ENCODE peak calls at places on chromosomes 11 and 22, in four cellular contexts. One of them, this sample, is unnamed. For H3K4me1, the result is how much of the 10 kb centered on the place peaks cover.

GRCh38 chr11:33542921-33543320 is 157.7 kb downstream of the C11orf91 start:
- DNase-seq in tibial nerve: peak
- DNase-seq in body of pancreas: peak
- DNase-seq in CD8-positive, alpha-beta T cell: peak
- DNase-seq in this sample: no peak

GRCh38 chr11:69287968-69288882 is 5.7 kb upstream of the MYEOV start:
- DNase-seq in CD8-positive, alpha-beta T cell: no peak
- DNase-seq in tibial nerve: no peak
- DNase-seq in body of pancreas: no peak
- DNase-seq in this sample: no peak

GRCh38 chr11:2928605-2929510 is at the start of gene PHLDA2:
- DNase-seq in tibial nerve: no peak
- DNase-seq in CD8-positive, alpha-beta T cell: peak
- DNase-seq in body of pancreas: peak
- DNase-seq in this sample: peak

GRCh38 chr11:68974421-68975194 is 6.2 kb downstream of the MRGPRD start:
- DNase-seq in CD8-positive, alpha-beta T cell: no peak
- DNase-seq in body of pancreas: no peak
- DNase-seq in tibial nerve: no peak
- DNase-seq in this sample: no peak

GRCh38 chr11:43697679-43698078 is 17.1 kb downstream of the HSD17B12 start:
- DNase-seq in body of pancreas: no peak
- DNase-seq in CD8-positive, alpha-beta T cell: no peak
- DNase-seq in tibial nerve: no peak
- DNase-seq in this sample: no peak

GRCh38 chr22:24109649-24110048 is 71.6 kb upstream of the SUSD2 start:
- DNase-seq in body of pancreas: no peak
- DNase-seq in CD8-positive, alpha-beta T cell: no peak
- DNase-seq in tibial nerve: no peak
- DNase-seq in this sample: no peak

GRCh38 chr11:82458777-82459176 is 274.9 kb downstream of the FAM181B start:
- DNase-seq in tibial nerve: no peak
- DNase-seq in CD8-positive, alpha-beta T cell: no peak
- DNase-seq in body of pancreas: no peak
- DNase-seq in this sample: no peak

GRCh38 chr11:36333468-36333867 is 37.4 kb downstream of the PRR5L start:
- DNase-seq in body of pancreas: no peak
- DNase-seq in tibial nerve: no peak
- DNase-seq in CD8-positive, alpha-beta T cell: no peak
- DNase-seq in this sample: no peak

GRCh38 chr22:35642305-35642741 is 5.9 kb upstream of the APOL6 start:
- DNase-seq in body of pancreas: no peak
- DNase-seq in CD8-positive, alpha-beta T cell: no peak
- DNase-seq in tibial nerve: no peak
- DNase-seq in this sample: no peak

GRCh38 chr11:119340335-119341221 is at the start of gene C1QTNF5:
- DNase-seq in CD8-positive, alpha-beta T cell: no peak
- DNase-seq in tibial nerve: peak
- DNase-seq in body of pancreas: peak
- DNase-seq in this sample: no peak

GRCh38 chr11:71240865-71241691 is 11.3 kb downstream of the SHANK2 start:
- DNase-seq in CD8-positive, alpha-beta T cell: no peak
- DNase-seq in tibial nerve: peak
- DNase-seq in body of pancreas: peak
- DNase-seq in this sample: no peak

GRCh38 chr11:100676901-100677300 is 10.2 kb upstream of the ARHGAP42 start:
- DNase-seq in tibial nerve: no peak
- DNase-seq in body of pancreas: no peak
- DNase-seq in CD8-positive, alpha-beta T cell: no peak
- DNase-seq in this sample: no peak

GRCh38 chr11:3942956-3943497 is 87.6 kb downstream of the STIM1 start:
- DNase-seq in CD8-positive, alpha-beta T cell: no peak
- DNase-seq in tibial nerve: no peak
- DNase-seq in body of pancreas: no peak
- DNase-seq in this sample: no peak

GRCh38 chr22:23269441-23270211 is 89.3 kb downstream of the BCR start:
- DNase-seq in tibial nerve: no peak
- DNase-seq in body of pancreas: no peak
- DNase-seq in CD8-positive, alpha-beta T cell: no peak
- DNase-seq in this sample: no peak

GRCh38 chr11:47863189-47863892 is 15.2 kb upstream of the NUP160 start:
- DNase-seq in CD8-positive, alpha-beta T cell: no peak
- DNase-seq in body of pancreas: no peak
- DNase-seq in tibial nerve: no peak
- DNase-seq in this sample: no peak

GRCh38 chr11:131978351-131978750 is 607.9 kb downstream of the NTM start:
- DNase-seq in tibial nerve: no peak
- DNase-seq in CD8-positive, alpha-beta T cell: no peak
- DNase-seq in body of pancreas: no peak
- DNase-seq in this sample: no peak

GRCh38 chr11:78684377-78684776 is 109.7 kb upstream of the NARS2 start:
- DNase-seq in body of pancreas: no peak
- DNase-seq in CD8-positive, alpha-beta T cell: no peak
- DNase-seq in tibial nerve: no peak
- DNase-seq in this sample: no peak

GRCh38 chr11:114318361-114318760 is 22.2 kb downstream of the NNMT start:
- DNase-seq in tibial nerve: no peak
- DNase-seq in body of pancreas: no peak
- DNase-seq in CD8-positive, alpha-beta T cell: no peak
- DNase-seq in this sample: no peak

GRCh38 chr22:35555351-35555915 is 14.8 kb downstream of the RASD2 start:
- DNase-seq in tibial nerve: no peak
- DNase-seq in CD8-positive, alpha-beta T cell: no peak
- DNase-seq in body of pancreas: no peak
- DNase-seq in this sample: no peak

GRCh38 chr22:48951836-48952235 is 875.8 kb downstream of the BRD1 start:
- DNase-seq in CD8-positive, alpha-beta T cell: no peak
- DNase-seq in tibial nerve: no peak
- DNase-seq in body of pancreas: no peak
- DNase-seq in this sample: no peak

GRCh38 chr22:24011735-24012068 is 598 bp downstream of the CABIN1 start:
- DNase-seq in tibial nerve: no peak
- DNase-seq in body of pancreas: peak
- DNase-seq in CD8-positive, alpha-beta T cell: no peak
- DNase-seq in this sample: no peak

GRCh38 chr11:3849297-3849874 is 6.1 kb upstream of the STIM1 start:
- DNase-seq in body of pancreas: peak
- DNase-seq in tibial nerve: no peak
- DNase-seq in CD8-positive, alpha-beta T cell: peak
- DNase-seq in this sample: peak

GRCh38 chr11:120964857-120965256 is 59.0 kb upstream of the TBCEL start:
- DNase-seq in CD8-positive, alpha-beta T cell: no peak
- DNase-seq in body of pancreas: no peak
- DNase-seq in tibial nerve: no peak
- DNase-seq in this sample: no peak

GRCh38 chr22:45542001-45542520 is 39.4 kb downstream of the FBLN1 start:
- DNase-seq in CD8-positive, alpha-beta T cell: no peak
- DNase-seq in body of pancreas: no peak
- DNase-seq in tibial nerve: no peak
- DNase-seq in this sample: no peak

GRCh38 chr11:24226606-24227005 is 270.2 kb upstream of the LUZP2 start:
- DNase-seq in CD8-positive, alpha-beta T cell: no peak
- DNase-seq in body of pancreas: no peak
- DNase-seq in tibial nerve: no peak
- DNase-seq in this sample: no peak

GRCh38 chr22:30128511-30128910 is 48.2 kb downstream of the HORMAD2 start:
- DNase-seq in tibial nerve: no peak
- DNase-seq in CD8-positive, alpha-beta T cell: no peak
- DNase-seq in body of pancreas: no peak
- DNase-seq in this sample: no peak

GRCh38 chr11:33808228-33808828 is 34.0 kb upstream of the FBXO3 start:
- DNase-seq in body of pancreas: peak
- DNase-seq in CD8-positive, alpha-beta T cell: peak
- DNase-seq in tibial nerve: peak
- DNase-seq in this sample: peak

GRCh38 chr22:35761037-35761436 is 43.4 kb downstream of the APOL5 start:
- DNase-seq in tibial nerve: no peak
- DNase-seq in body of pancreas: no peak
- DNase-seq in CD8-positive, alpha-beta T cell: no peak
- DNase-seq in this sample: no peak

GRCh38 chr22:40413873-40414272 is 43.5 kb downstream of the SGSM3 start:
- DNase-seq in tibial nerve: no peak
- DNase-seq in body of pancreas: no peak
- DNase-seq in CD8-positive, alpha-beta T cell: no peak
- DNase-seq in this sample: no peak

GRCh38 chr11:133134561-133135173 is 397.6 kb downstream of the OPCML start:
- DNase-seq in CD8-positive, alpha-beta T cell: no peak
- DNase-seq in tibial nerve: no peak
- DNase-seq in body of pancreas: peak
- DNase-seq in this sample: no peak

GRCh38 chr22:32618461-32619140 is 144.0 kb downstream of the FBXO7 start:
- DNase-seq in tibial nerve: peak
- DNase-seq in body of pancreas: peak
- DNase-seq in CD8-positive, alpha-beta T cell: no peak
- DNase-seq in this sample: no peak

GRCh38 chr22:30866811-30867271 is 101.7 kb downstream of the MORC2 start:
- DNase-seq in tibial nerve: no peak
- DNase-seq in body of pancreas: no peak
- DNase-seq in CD8-positive, alpha-beta T cell: no peak
- DNase-seq in this sample: no peak

GRCh38 chr11:121567988-121568387 is 115.2 kb upstream of the SORL1-AS1 start:
- DNase-seq in tibial nerve: no peak
- DNase-seq in CD8-positive, alpha-beta T cell: no peak
- DNase-seq in body of pancreas: no peak
- DNase-seq in this sample: no peak

GRCh38 chr11:65778901-65779668 is 1.7 kb downstream of the AP5B1 start:
- DNase-seq in body of pancreas: no peak
- DNase-seq in CD8-positive, alpha-beta T cell: no peak
- DNase-seq in tibial nerve: no peak
- DNase-seq in this sample: peak

GRCh38 chr11:68206211-68206610 is 6.9 kb downstream of the KMT5B start:
- DNase-seq in body of pancreas: peak
- DNase-seq in tibial nerve: no peak
- DNase-seq in CD8-positive, alpha-beta T cell: no peak
- DNase-seq in this sample: no peak

GRCh38 chr11:107882095-107882820 is 23.7 kb upstream of the SLC35F2 start:
- DNase-seq in CD8-positive, alpha-beta T cell: no peak
- DNase-seq in tibial nerve: no peak
- DNase-seq in body of pancreas: no peak
- DNase-seq in this sample: no peak

GRCh38 chr11:70383664-70384395 is 14.5 kb upstream of the CTTN start:
- DNase-seq in tibial nerve: no peak
- DNase-seq in CD8-positive, alpha-beta T cell: no peak
- DNase-seq in body of pancreas: no peak
- DNase-seq in this sample: no peak

GRCh38 chr11:1437500-1437899 is 47.8 kb downstream of the BRSK2 start:
- DNase-seq in CD8-positive, alpha-beta T cell: no peak
- DNase-seq in body of pancreas: peak
- DNase-seq in tibial nerve: no peak
- DNase-seq in this sample: no peak
- H3K4me1 ChIP-seq in CD8-positive, alpha-beta T cell: under half
- H3K4me1 ChIP-seq in body of pancreas: half or more
- H3K4me1 ChIP-seq in tibial nerve: under half
- H3K4me1 ChIP-seq in this sample: under half

GRCh38 chr11:62438641-62439040 is 19.8 kb downstream of the SCGB1A1 start:
- DNase-seq in tibial nerve: no peak
- DNase-seq in CD8-positive, alpha-beta T cell: no peak
- DNase-seq in body of pancreas: no peak
- DNase-seq in this sample: no peak

GRCh38 chr11:62435741-62436485 is 17.1 kb downstream of the SCGB1A1 start:
- DNase-seq in tibial nerve: no peak
- DNase-seq in body of pancreas: no peak
- DNase-seq in CD8-positive, alpha-beta T cell: no peak
- DNase-seq in this sample: no peak

GRCh38 chr11:62437616-62438015 is 18.8 kb downstream of the SCGB1A1 start:
- DNase-seq in tibial nerve: no peak
- DNase-seq in body of pancreas: no peak
- DNase-seq in CD8-positive, alpha-beta T cell: no peak
- DNase-seq in this sample: no peak

GRCh38 chr11:62443390-62444201 is 24.8 kb downstream of the SCGB1A1 start:
- DNase-seq in body of pancreas: peak
- DNase-seq in CD8-positive, alpha-beta T cell: no peak
- DNase-seq in tibial nerve: peak
- DNase-seq in this sample: no peak

DNA sequence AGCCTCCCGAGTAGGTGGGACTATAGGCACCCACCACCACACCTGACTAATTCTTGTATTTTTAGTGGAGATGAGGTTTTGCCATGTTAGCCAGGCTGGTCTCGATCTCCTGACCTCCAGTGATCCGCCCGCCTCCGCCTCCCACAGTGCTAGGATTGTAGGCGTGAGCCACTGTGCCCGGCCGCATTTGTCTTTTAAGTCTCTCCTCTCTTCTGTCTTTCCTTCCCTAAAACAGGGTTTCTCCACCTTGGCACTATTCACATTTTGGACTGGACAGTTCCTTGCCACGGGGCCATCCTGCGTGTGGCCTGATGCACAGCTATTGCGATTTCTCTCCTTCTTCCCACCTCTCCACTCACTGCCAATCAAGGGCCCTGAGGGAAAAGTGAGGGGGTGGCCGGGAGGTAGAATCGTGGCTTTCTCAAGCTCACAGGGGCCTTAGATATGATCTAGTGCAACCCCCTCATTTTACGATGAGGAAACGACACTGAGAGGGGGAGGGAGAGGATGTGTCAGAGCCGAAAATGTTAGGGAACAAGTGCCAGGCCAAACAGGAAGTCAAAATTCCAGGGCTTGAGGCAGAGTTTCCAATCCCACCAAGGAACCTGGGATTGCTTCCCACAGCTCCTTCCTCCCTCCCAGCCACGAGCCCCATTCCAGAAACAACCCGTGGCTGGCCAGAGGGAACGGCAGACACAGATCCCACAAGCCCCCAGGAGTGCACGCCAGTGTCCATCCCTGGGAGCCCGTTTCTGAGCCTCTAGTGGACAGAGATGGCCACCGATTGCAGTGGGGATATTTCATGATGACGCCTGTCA is 21.2 kb downstream of the SCGB1A1 start:
- DNase-seq in tibial nerve: no peak
- DNase-seq in CD8-positive, alpha-beta T cell: no peak
- DNase-seq in body of pancreas: peak
- DNase-seq in this sample: no peak
- H3K27ac ChIP-seq in tibial nerve: peak
- H3K27ac ChIP-seq in CD8-positive, alpha-beta T cell: no peak
- H3K27ac ChIP-seq in body of pancreas: no peak
- H3K27ac ChIP-seq in this sample: no peak

GRCh38 chr11:112785104-112785503 is 176.1 kb upstream of the NCAM1 start:
- DNase-seq in CD8-positive, alpha-beta T cell: no peak
- DNase-seq in body of pancreas: peak
- DNase-seq in tibial nerve: no peak
- DNase-seq in this sample: no peak
- H3K4me3 ChIP-seq in CD8-positive, alpha-beta T cell: no peak
- H3K4me3 ChIP-seq in body of pancreas: no peak
- H3K4me3 ChIP-seq in tibial nerve: no peak
- H3K4me3 ChIP-seq in this sample: no peak

DNA sequence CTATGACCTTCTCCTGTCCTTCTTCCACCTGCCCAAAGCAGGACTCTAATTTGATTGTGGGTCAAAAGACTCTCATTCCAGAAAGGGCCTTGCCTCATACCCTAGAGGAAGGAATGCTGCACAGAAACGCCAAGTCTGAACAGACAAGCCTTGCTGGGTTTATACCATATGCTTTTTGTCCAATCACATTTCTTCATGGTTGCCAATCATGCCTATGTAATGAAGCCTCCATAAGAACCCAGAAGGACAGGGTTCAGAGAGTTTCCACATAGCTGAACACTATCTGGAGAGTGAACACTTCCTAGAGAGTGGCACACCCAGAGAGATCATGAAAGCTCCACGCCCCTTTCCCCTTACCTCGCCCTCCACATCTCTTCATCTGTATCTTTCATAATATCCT is 4.8 kb upstream of the SAA2 start:
- DNase-seq in body of pancreas: no peak
- DNase-seq in tibial nerve: no peak
- DNase-seq in CD8-positive, alpha-beta T cell: no peak
- DNase-seq in this sample: no peak
- H3K4me1 ChIP-seq in body of pancreas: under half
- H3K4me1 ChIP-seq in tibial nerve: under half
- H3K4me1 ChIP-seq in CD8-positive, alpha-beta T cell: under half
- H3K4me1 ChIP-seq in this sample: under half

This sample was measured in CD8-positive, alpha-beta memory T cell.